ENCODE peak calls at places on chromosomes 4 and X, in six cellular contexts. W, M, O, N, L and A are unnamed samples.
A peak's percentile ranks its signal among the peaks of the same experiment; 100 is the strongest.

GRCh38 chr4:40940317-40940720 is 190.6 kb downstream of the NSUN7 start:
- DNase-seq in W (no peak), M (no peak), O (no peak), N (no peak), L (no peak), A (no peak)

GRCh38 chrX:1686642-1687041 is 71.8 kb downstream of the ASMT start:
- DNase-seq in W (no peak), M (no peak), O (no peak), N (no peak), L (no peak), A (no peak)

GRCh38 chrX:101219116-101219839 is at the start of gene DRP2:
- DNase-seq in W (no peak), M (no peak), O (no peak), N (no peak), L (no peak), A (no peak)

GRCh38 chrX:40878821-40879571 is 143.7 kb upstream of the MED14 start:
- DNase-seq in W (no peak), M (no peak), O (no peak), N (no peak), L (no peak), A (no peak)

GRCh38 chr4:127000846-127001245 is 631.9 kb upstream of the INTU start:
- DNase-seq in W (no peak), M (no peak), O (no peak), N (no peak), L (no peak), A (no peak)

GRCh38 chrX:22800806-22801205 is 199.0 kb upstream of the DDX53 start:
- DNase-seq in W (no peak), M (no peak), O (no peak), N (no peak), L (no peak), A (no peak)

GRCh38 chr4:121789960-121790829 is 10.9 kb upstream of the EXOSC9 start:
- DNase-seq in W (no peak), M (no peak), O (no peak), N (peak; percentile 39), L (no peak), A (no peak)

GRCh38 chr4:147933316-147933715 is 201.4 kb downstream of the ARHGAP10 start:
- DNase-seq in W (no peak), M (no peak), O (no peak), N (no peak), L (no peak), A (no peak)

GRCh38 chr4:176883681-176884418 is 91.1 kb upstream of the VEGFC start:
- DNase-seq in W (no peak), M (no peak), O (no peak), N (no peak), L (no peak), A (no peak)

GRCh38 chr4:62548108-62548524 is 1348.0 kb downstream of the ADGRL3 start:
- DNase-seq in W (no peak), M (peak; percentile 27), O (no peak), N (no peak), L (no peak), A (no peak)

GRCh38 chr4:107863850-107864371 is 39.2 kb downstream of the SGMS2 start:
- DNase-seq in W (no peak), M (no peak), O (peak; percentile 48), N (no peak), L (no peak), A (no peak)

GRCh38 chrX:134520860-134521390 is 61.0 kb downstream of the HPRT1 start:
- DNase-seq in W (no peak), M (no peak), O (peak; percentile 51), N (no peak), L (peak; percentile 61), A (peak; percentile 69)

GRCh38 chrX:16610121-16610565 is 39.8 kb upstream of the S100G start:
- DNase-seq in W (no peak), M (no peak), O (no peak), N (no peak), L (no peak), A (peak; percentile 64)

GRCh38 chrX:72128881-72129280 is 2.8 kb downstream of the RTL5 start:
- DNase-seq in W (no peak), M (no peak), O (no peak), N (no peak), L (peak; percentile 49), A (no peak)

GRCh38 chr4:103076777-103077347 is 301 bp upstream of the SLC9B2 start:
- DNase-seq in W (no peak), M (no peak), O (peak; percentile 3), N (no peak), L (peak; percentile 28), A (no peak)

GRCh38 chrX:38318196-38318595 is 9.1 kb downstream of the RPGR start:
- DNase-seq in W (no peak), M (no peak), O (no peak), N (no peak), L (no peak), A (no peak)
- TF ChIP-seq JUND in W (no peak), M (no peak), O (no peak), N (no peak), L (no peak), A (no peak)

GRCh38 chr4:186485621-186486062 is 69.7 kb downstream of the MTNR1A start:
- DNase-seq in W (no peak), M (no peak), O (peak; percentile 23), N (no peak), L (peak; percentile 34), A (peak; percentile 41)
- TF ChIP-seq JUND in W (no peak), M (no peak), O (no peak), N (no peak), L (no peak), A (no peak)

GRCh38 chr4:96036781-96037180 is 196.9 kb downstream of the PDHA2 start:
- DNase-seq in W (no peak), M (no peak), O (no peak), N (no peak), L (no peak), A (no peak)

GRCh38 chr4:96037705-96038104 is 197.8 kb downstream of the PDHA2 start:
- DNase-seq in W (no peak), M (no peak), O (no peak), N (no peak), L (no peak), A (no peak)

GRCh38 chr4:96035727-96036126 is 195.8 kb downstream of the PDHA2 start:
- DNase-seq in W (no peak), M (no peak), O (peak; percentile 32), N (peak; percentile 9), L (no peak), A (no peak)
- TF ChIP-seq JUND in W (no peak), M (no peak), O (no peak), N (no peak), L (no peak), A (no peak)

DNA sequence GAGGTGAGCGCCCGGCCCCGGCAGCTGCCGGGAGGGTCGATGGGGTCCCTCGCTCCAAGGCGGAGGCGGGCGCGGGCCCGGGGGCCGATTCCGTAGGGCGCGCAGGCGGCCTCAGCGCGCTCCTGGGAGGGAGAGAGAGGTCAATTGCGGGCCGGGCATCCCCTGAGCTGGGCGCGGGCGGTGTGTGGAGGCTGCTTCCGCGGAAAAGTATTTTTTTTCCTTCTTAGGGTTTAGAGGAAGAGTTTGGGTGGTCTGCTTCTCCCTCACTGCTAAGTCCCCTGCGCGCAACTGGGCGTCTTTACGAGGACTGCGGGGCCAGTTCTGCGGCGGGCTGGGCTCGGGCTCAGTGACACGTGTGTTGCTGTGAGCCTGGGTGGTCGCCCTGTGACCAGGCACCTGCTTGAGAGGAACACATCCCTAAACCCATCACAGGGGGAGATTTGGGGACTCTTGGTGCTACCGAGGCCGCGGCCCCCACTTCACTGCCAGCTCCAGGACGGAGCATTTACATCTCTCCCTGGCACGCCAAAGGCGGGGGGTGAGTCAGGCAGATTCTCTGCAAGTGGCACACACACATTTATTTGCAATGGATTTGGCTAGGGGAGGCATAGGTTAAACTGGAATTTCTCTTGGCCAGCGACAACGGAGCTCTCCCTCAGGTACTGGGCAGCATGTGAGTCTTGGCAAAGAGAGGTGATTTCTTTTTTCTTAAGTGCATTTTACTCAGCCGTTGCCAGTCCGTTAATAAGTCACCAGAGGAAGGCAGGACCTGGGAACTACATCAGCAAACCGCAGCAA is 151.2 kb upstream of the SLC4A4 start:
- DNase-seq in W (no peak), M (no peak), O (no peak), N (no peak), L (no peak), A (no peak)
- TF ChIP-seq JUND in W (no peak), M (no peak), O (no peak), N (no peak), L (no peak), A (no peak)

DNA sequence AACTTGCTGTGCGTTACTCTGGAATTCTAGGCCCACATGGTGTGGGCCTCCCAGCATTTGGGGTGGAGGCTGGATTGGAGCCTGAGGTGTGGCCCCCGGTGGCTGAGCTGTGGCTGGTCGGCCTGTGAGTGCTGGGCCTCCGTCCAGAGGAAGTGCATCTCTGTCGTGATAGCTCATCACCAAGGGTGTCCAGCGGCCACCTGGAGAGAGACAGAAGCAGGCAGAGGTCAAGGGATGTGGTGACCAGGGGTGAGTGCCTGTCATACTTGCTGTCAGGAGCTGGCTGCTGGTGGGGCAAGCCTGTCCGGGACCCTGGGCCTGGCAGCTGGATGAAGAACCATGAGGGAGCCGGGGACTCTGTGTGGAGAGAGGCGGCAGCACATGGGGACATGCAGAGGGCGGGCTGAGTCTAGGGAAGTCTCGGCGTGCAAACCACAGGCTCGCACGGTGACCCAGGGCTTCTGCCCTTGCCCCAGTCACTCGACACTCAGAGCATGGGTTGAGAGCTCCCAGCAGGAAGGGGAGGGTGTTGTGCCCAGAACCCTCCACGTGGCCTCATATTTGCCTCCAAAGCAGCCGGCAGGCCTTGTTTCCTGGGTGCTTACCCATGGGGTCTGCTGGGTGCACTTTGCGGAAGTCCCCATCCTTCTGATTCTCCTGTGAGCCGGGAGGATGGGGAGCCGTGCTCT is 6.2 kb downstream of the SORCS2 start:
- DNase-seq in W (no peak), M (no peak), O (no peak), N (no peak), L (no peak), A (no peak)
- TF ChIP-seq JUND in W (no peak), M (no peak), O (no peak), N (no peak), L (no peak), A (no peak)

DNA sequence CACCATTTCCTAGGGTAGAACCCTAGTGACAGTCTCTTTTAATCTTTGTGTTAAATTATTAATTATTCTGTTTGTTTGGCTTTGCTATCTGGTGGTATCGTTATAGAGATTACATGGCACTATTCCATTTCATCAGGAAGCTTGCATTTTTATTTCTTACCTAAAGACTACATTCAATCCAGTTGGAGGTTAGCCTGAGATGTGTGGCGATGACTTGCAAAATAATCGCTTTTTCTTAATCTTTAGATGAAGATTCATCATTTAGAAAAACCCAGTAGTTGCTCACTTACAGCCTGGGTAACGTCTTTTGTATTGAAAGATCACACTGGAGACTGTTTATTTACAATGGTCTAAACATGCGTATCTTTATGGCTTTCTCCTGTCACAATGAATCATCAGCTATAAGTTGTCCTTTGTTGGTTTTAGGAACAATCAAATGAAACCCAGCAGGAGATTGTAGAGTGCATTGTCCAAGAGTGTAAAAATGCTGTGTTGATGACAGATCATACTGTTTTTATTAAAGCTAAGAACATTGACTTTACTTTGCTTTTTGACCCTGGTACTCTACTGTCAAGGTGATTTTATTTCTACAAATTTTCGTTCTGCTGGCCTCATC is 281.7 kb upstream of the PITX2 start:
- DNase-seq in W (no peak), M (no peak), O (peak; percentile 0), N (no peak), L (no peak), A (no peak)
- TF ChIP-seq JUND in W (no peak), M (no peak), O (no peak), N (no peak), L (no peak), A (no peak)

GRCh38 chr4:142781114-142781513 is 65.0 kb downstream of the INPP4B start:
- DNase-seq in W (no peak), M (no peak), O (peak; percentile 19), N (no peak), L (no peak), A (no peak)
- TF ChIP-seq JUND in W (no peak), M (no peak), O (peak; percentile 34), N (no peak), L (no peak), A (no peak)